ENCODE peak calls at places on chromosome 4, in five cellular contexts. One of them, this sample, is unnamed. For H3K4me1, the result is how much of the 10 kb centered on the place peaks cover.

GRCh38 chr4:127047930-127048329 is 584.8 kb upstream of the INTU start:
- ATAC-seq in upper lobe of left lung: no peak
- ATAC-seq in GM12878: no peak
- ATAC-seq in K562: no peak
- ATAC-seq in HepG2: no peak
- ATAC-seq in this sample: no peak

GRCh38 chr4:76386566-76387305 is 34.2 kb downstream of the CCDC158 start:
- ATAC-seq in upper lobe of left lung: peak
- ATAC-seq in GM12878: no peak
- ATAC-seq in K562: peak
- ATAC-seq in HepG2: peak
- ATAC-seq in this sample: no peak

GRCh38 chr4:87574996-87575395 is 33.3 kb upstream of the DSPP start:
- ATAC-seq in upper lobe of left lung: no peak
- ATAC-seq in GM12878: no peak
- ATAC-seq in K562: no peak
- ATAC-seq in HepG2: no peak
- ATAC-seq in this sample: peak

GRCh38 chr4:40923326-40924095 is 173.8 kb downstream of the NSUN7 start:
- ATAC-seq in upper lobe of left lung: no peak
- ATAC-seq in GM12878: no peak
- ATAC-seq in K562: no peak
- ATAC-seq in HepG2: no peak
- ATAC-seq in this sample: peak

GRCh38 chr4:6307891-6308290 is 38.2 kb downstream of the WFS1 start:
- ATAC-seq in upper lobe of left lung: no peak
- ATAC-seq in GM12878: no peak
- ATAC-seq in K562: no peak
- ATAC-seq in HepG2: no peak
- ATAC-seq in this sample: no peak

GRCh38 chr4:113438596-113438995 is 322.9 kb downstream of the CAMK2D start:
- ATAC-seq in upper lobe of left lung: no peak
- ATAC-seq in GM12878: no peak
- ATAC-seq in K562: no peak
- ATAC-seq in HepG2: no peak
- ATAC-seq in this sample: no peak

GRCh38 chr4:87165886-87166285 is 54.5 kb downstream of the KLHL8 start:
- ATAC-seq in upper lobe of left lung: no peak
- ATAC-seq in GM12878: no peak
- ATAC-seq in K562: no peak
- ATAC-seq in HepG2: peak
- ATAC-seq in this sample: no peak

GRCh38 chr4:138595731-138596465 is 353.7 kb upstream of the SLC7A11 start:
- ATAC-seq in upper lobe of left lung: peak
- ATAC-seq in GM12878: no peak
- ATAC-seq in K562: no peak
- ATAC-seq in HepG2: no peak
- ATAC-seq in this sample: peak

GRCh38 chr4:113540859-113541258 is 220.7 kb downstream of the CAMK2D start:
- ATAC-seq in upper lobe of left lung: no peak
- ATAC-seq in GM12878: peak
- ATAC-seq in K562: no peak
- ATAC-seq in HepG2: no peak
- ATAC-seq in this sample: no peak

GRCh38 chr4:76309939-76310549 is 3.5 kb downstream of the STBD1 start:
- ATAC-seq in upper lobe of left lung: no peak
- ATAC-seq in GM12878: no peak
- ATAC-seq in K562: no peak
- ATAC-seq in HepG2: no peak
- ATAC-seq in this sample: no peak

GRCh38 chr4:118823471-118823870 is 12.5 kb downstream of the SEC24D start:
- ATAC-seq in upper lobe of left lung: no peak
- ATAC-seq in GM12878: no peak
- ATAC-seq in K562: no peak
- ATAC-seq in HepG2: no peak
- ATAC-seq in this sample: no peak

GRCh38 chr4:143241892-143242291 is 57.2 kb downstream of the USP38 start:
- ATAC-seq in upper lobe of left lung: no peak
- ATAC-seq in GM12878: no peak
- ATAC-seq in K562: peak
- ATAC-seq in HepG2: no peak
- ATAC-seq in this sample: no peak

GRCh38 chr4:36255575-36255974 is 11.3 kb upstream of the ARAP2 start:
- ATAC-seq in upper lobe of left lung: peak
- ATAC-seq in GM12878: peak
- ATAC-seq in K562: no peak
- ATAC-seq in HepG2: no peak
- ATAC-seq in this sample: no peak

GRCh38 chr4:19693949-19694597 is 557.6 kb upstream of the SLIT2 start:
- ATAC-seq in upper lobe of left lung: no peak
- ATAC-seq in GM12878: no peak
- ATAC-seq in K562: no peak
- ATAC-seq in HepG2: no peak
- ATAC-seq in this sample: no peak

GRCh38 chr4:144384428-144384827 is 243.9 kb upstream of the GYPA start:
- ATAC-seq in upper lobe of left lung: no peak
- ATAC-seq in GM12878: no peak
- ATAC-seq in K562: no peak
- ATAC-seq in HepG2: no peak
- ATAC-seq in this sample: no peak

GRCh38 chr4:135227842-135228241 is 1026.3 kb upstream of the PABPC4L start:
- ATAC-seq in upper lobe of left lung: no peak
- ATAC-seq in GM12878: no peak
- ATAC-seq in K562: no peak
- ATAC-seq in HepG2: no peak
- ATAC-seq in this sample: no peak

GRCh38 chr4:24770111-24770584 is 25.2 kb upstream of the SOD3 start:
- ATAC-seq in upper lobe of left lung: peak
- ATAC-seq in GM12878: peak
- ATAC-seq in K562: no peak
- ATAC-seq in HepG2: no peak
- ATAC-seq in this sample: no peak

GRCh38 chr4:76219299-76220055 is 5.9 kb upstream of the SCARB2 start:
- ATAC-seq in upper lobe of left lung: peak
- ATAC-seq in GM12878: no peak
- ATAC-seq in K562: no peak
- ATAC-seq in HepG2: peak
- ATAC-seq in this sample: peak

GRCh38 chr4:85783483-85783882 is 308.5 kb downstream of the ARHGAP24 start:
- ATAC-seq in upper lobe of left lung: no peak
- ATAC-seq in GM12878: peak
- ATAC-seq in K562: no peak
- ATAC-seq in HepG2: no peak
- ATAC-seq in this sample: no peak

GRCh38 chr4:135839712-135840111 is 1638.1 kb upstream of the PABPC4L start:
- ATAC-seq in upper lobe of left lung: no peak
- ATAC-seq in GM12878: no peak
- ATAC-seq in K562: no peak
- ATAC-seq in HepG2: no peak
- ATAC-seq in this sample: no peak

GRCh38 chr4:143773998-143774898 is 73.8 kb upstream of the FREM3 start:
- ATAC-seq in upper lobe of left lung: peak
- ATAC-seq in GM12878: peak
- ATAC-seq in K562: peak
- ATAC-seq in HepG2: peak
- ATAC-seq in this sample: no peak

GRCh38 chr4:87150498-87151261 is 69.7 kb downstream of the KLHL8 start:
- ATAC-seq in upper lobe of left lung: peak
- ATAC-seq in GM12878: peak
- ATAC-seq in K562: peak
- ATAC-seq in HepG2: peak
- ATAC-seq in this sample: peak

GRCh38 chr4:83751336-83751949 is 215.5 kb downstream of the GPAT3 start:
- ATAC-seq in upper lobe of left lung: no peak
- ATAC-seq in GM12878: no peak
- ATAC-seq in K562: no peak
- ATAC-seq in HepG2: no peak
- ATAC-seq in this sample: no peak

GRCh38 chr4:140185725-140186124 is 31.7 kb upstream of the MAML3 start:
- ATAC-seq in upper lobe of left lung: no peak
- ATAC-seq in GM12878: no peak
- ATAC-seq in K562: no peak
- ATAC-seq in HepG2: no peak
- ATAC-seq in this sample: no peak

GRCh38 chr4:113125418-113125817 is 76.0 kb downstream of the ANK2 start:
- ATAC-seq in upper lobe of left lung: no peak
- ATAC-seq in GM12878: no peak
- ATAC-seq in K562: no peak
- ATAC-seq in HepG2: no peak
- ATAC-seq in this sample: no peak

GRCh38 chr4:152563209-152563608 is 27.3 kb upstream of the FBXW7 start:
- ATAC-seq in upper lobe of left lung: no peak
- ATAC-seq in GM12878: no peak
- ATAC-seq in K562: no peak
- ATAC-seq in HepG2: no peak
- ATAC-seq in this sample: no peak

GRCh38 chr4:175705407-175705806 is 106.7 kb downstream of the GPM6A start:
- ATAC-seq in upper lobe of left lung: peak
- ATAC-seq in GM12878: no peak
- ATAC-seq in K562: no peak
- ATAC-seq in HepG2: no peak
- ATAC-seq in this sample: peak

DNA sequence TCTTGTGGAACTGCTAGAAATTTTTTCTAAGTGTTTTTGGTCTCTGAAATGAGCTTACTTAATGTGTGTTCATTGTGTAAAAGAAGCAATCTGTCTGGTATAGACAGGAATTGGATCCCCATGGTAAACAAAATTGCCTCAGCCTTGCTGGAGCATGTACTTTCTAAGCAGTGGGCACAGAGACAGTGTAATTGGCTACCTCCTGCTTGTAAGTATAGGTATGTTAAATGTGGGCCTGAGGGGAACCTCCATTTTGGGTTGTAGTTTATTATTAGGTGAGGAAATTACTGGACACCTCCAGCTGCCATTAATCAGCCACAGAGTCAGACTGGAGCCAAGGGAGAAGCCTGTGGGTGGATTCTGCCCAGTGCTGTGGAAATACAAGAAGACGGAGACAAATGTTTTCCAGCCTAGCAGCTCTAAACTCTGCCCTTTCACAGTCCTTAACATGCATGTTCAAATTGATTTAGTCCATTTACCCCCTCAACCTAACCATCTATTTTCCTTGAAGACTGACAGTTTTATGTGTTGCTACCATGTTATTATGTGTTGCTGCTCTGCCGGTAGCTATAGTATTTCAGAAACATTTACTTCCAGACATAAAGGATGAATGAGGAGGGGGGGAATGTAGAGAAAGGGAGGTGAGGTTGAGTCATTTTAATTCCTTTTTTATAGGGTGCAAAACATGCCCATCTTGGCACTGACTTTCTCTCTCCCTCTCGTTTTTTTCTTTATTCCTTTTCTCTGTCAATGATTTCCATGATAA is 473.1 kb downstream of the SPRY1 start:
- ATAC-seq in upper lobe of left lung: no peak
- ATAC-seq in GM12878: no peak
- ATAC-seq in K562: no peak
- ATAC-seq in HepG2: no peak
- ATAC-seq in this sample: peak
- TF ChIP-seq EP300 in upper lobe of left lung: no peak
- TF ChIP-seq EP300 in GM12878: no peak
- TF ChIP-seq EP300 in K562: no peak
- TF ChIP-seq EP300 in HepG2: no peak
- TF ChIP-seq EP300 in this sample: no peak

GRCh38 chr4:184746532-184746870 is 12.6 kb upstream of the CENPU start:
- ATAC-seq in upper lobe of left lung: peak
- ATAC-seq in GM12878: no peak
- ATAC-seq in K562: peak
- ATAC-seq in HepG2: peak
- ATAC-seq in this sample: peak
- TF ChIP-seq POLR2AphosphoS5 in upper lobe of left lung: peak
- TF ChIP-seq POLR2AphosphoS5 in GM12878: no peak
- TF ChIP-seq POLR2AphosphoS5 in K562: no peak
- TF ChIP-seq POLR2AphosphoS5 in HepG2: no peak
- TF ChIP-seq POLR2AphosphoS5 in this sample: peak

GRCh38 chr4:102780476-102781144 is 19.8 kb upstream of the MANBA start:
- ATAC-seq in upper lobe of left lung: peak
- ATAC-seq in GM12878: peak
- ATAC-seq in K562: peak
- ATAC-seq in HepG2: peak
- ATAC-seq in this sample: no peak

GRCh38 chr4:102779204-102779603 is 18.4 kb upstream of the MANBA start:
- ATAC-seq in upper lobe of left lung: no peak
- ATAC-seq in GM12878: no peak
- ATAC-seq in K562: no peak
- ATAC-seq in HepG2: peak
- ATAC-seq in this sample: no peak

GRCh38 chr4:102783006-102783405 is 22.2 kb upstream of the MANBA start:
- ATAC-seq in upper lobe of left lung: no peak
- ATAC-seq in GM12878: no peak
- ATAC-seq in K562: no peak
- ATAC-seq in HepG2: no peak
- ATAC-seq in this sample: no peak

GRCh38 chr4:102781570-102781969 is 20.8 kb upstream of the MANBA start:
- ATAC-seq in upper lobe of left lung: no peak
- ATAC-seq in GM12878: peak
- ATAC-seq in K562: peak
- ATAC-seq in HepG2: peak
- ATAC-seq in this sample: no peak

DNA sequence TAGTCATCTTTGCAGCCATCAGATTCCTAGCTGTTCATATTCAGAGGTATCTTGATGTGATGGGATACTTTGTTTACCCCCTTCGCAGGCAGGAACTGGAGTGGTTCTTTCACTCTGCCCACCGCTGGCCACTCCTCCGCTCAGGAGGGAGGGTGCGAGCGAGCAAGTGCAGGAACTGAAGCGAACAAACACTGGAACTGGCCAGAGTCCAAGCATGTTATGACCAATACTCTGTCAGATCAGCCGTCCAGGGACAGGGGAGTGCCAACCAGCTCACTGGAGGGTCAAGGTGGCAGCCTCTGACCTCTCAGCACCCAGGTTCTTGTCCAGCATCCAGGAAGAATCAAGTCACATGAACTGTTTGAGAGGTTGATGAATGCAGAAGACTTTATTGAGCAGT is 18.0 kb upstream of the MANBA start:
- ATAC-seq in upper lobe of left lung: peak
- ATAC-seq in GM12878: no peak
- ATAC-seq in K562: peak
- ATAC-seq in HepG2: peak
- ATAC-seq in this sample: no peak
- H3K4me1 ChIP-seq in upper lobe of left lung: under half
- H3K4me1 ChIP-seq in GM12878: under half
- H3K4me1 ChIP-seq in K562: under half
- H3K4me1 ChIP-seq in HepG2: under half
- H3K4me1 ChIP-seq in this sample: under half

DNA sequence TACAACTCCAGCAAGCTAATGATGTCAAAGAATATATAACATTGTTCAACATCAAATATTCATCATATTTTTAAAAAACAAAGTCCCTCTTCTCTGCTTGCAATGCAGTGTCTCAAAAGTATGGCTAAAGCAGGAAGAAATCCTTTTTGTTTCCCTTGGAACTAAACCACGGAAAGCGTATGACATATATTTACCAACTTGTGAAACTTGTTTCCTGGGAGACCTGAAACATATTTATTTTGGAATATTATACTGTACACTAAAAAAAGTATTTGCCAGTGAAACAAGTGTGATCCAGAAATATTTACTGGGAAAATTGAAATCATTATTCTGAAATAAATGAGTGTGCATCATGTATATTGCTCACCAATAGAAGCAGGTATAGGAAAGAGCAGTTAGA is 156.0 kb upstream of the ANKRD50 start:
- ATAC-seq in upper lobe of left lung: no peak
- ATAC-seq in GM12878: no peak
- ATAC-seq in K562: no peak
- ATAC-seq in HepG2: no peak
- ATAC-seq in this sample: no peak
- TF ChIP-seq EP300 in upper lobe of left lung: no peak
- TF ChIP-seq EP300 in GM12878: no peak
- TF ChIP-seq EP300 in K562: no peak
- TF ChIP-seq EP300 in HepG2: no peak
- TF ChIP-seq EP300 in this sample: no peak